ENCODE peak calls at places on chromosome 12, in four cellular contexts. V, E, K and O are unnamed samples.

GRCh38 chr12:69512820-69513219 is 42.6 kb downstream of the FRS2 start:
- DNase-seq in V (no peak), E (no peak), K (no peak), O (no peak)

GRCh38 chr12:121921106-121921505 is 2.7 kb downstream of the CFAP251 start:
- DNase-seq in V (no peak), E (no peak), K (no peak), O (no peak)

GRCh38 chr12:85029456-85029855 is 6.6 kb downstream of the TSPAN19 start:
- DNase-seq in V (no peak), E (no peak), K (peak; percentile 70), O (no peak)

GRCh38 chr12:92079054-92079385 is 66.6 kb downstream of the BTG1 start:
- DNase-seq in V (no peak), E (no peak), K (no peak), O (no peak)

GRCh38 chr12:130970165-130970907 is 16.6 kb downstream of the ADGRD1 start:
- DNase-seq in V (no peak), E (no peak), K (no peak), O (no peak)

GRCh38 chr12:8078400-8078799 is 3.7 kb upstream of the NECAP1 start:
- DNase-seq in V (peak; percentile 39), E (peak; percentile 56), K (peak; percentile 60), O (peak; percentile 52)

GRCh38 chr12:68048648-68049297 is 59.5 kb downstream of the IFNG-AS1 start:
- DNase-seq in V (no peak), E (no peak), K (no peak), O (no peak)

GRCh38 chr12:1808036-1808797 is 12.1 kb upstream of the LRTM2 start:
- DNase-seq in V (no peak), E (no peak), K (no peak), O (no peak)

GRCh38 chr12:45305904-45306303 is 90.0 kb downstream of the ANO6 start:
- DNase-seq in V (no peak), E (no peak), K (no peak), O (no peak)

GRCh38 chr12:114263031-114263825 is 142.7 kb downstream of the TBX5 start:
- DNase-seq in V (no peak), E (no peak), K (no peak), O (no peak)

GRCh38 chr12:27516625-27517024 is 7.4 kb upstream of the PPFIBP1 start:
- DNase-seq in V (no peak), E (no peak), K (no peak), O (no peak)

GRCh38 chr12:68915055-68915454 is 17.9 kb downstream of the CPM start:
- DNase-seq in V (no peak), E (no peak), K (no peak), O (peak; percentile 85)

GRCh38 chr12:116803018-116803736 is 65.1 kb downstream of the RNFT2 start:
- DNase-seq in V (no peak), E (no peak), K (no peak), O (no peak)

GRCh38 chr12:14937689-14938088 is 648 bp downstream of the ERP27 start:
- DNase-seq in V (no peak), E (no peak), K (peak; percentile 45), O (no peak)

GRCh38 chr12:51011960-51012359 is 14.2 kb downstream of the SLC11A2 start:
- DNase-seq in V (no peak), E (no peak), K (no peak), O (no peak)

GRCh38 chr12:69291278-69291593 is 51.9 kb downstream of the CPSF6 start:
- DNase-seq in V (no peak), E (no peak), K (no peak), O (no peak)

GRCh38 chr12:131370791-131371579 is 339.9 kb upstream of the SFSWAP start:
- DNase-seq in V (no peak), E (no peak), K (no peak), O (no peak)

GRCh38 chr12:99131761-99132199 is 486.7 kb downstream of the APAF1 start:
- DNase-seq in V (no peak), E (no peak), K (peak; percentile 88), O (no peak)

GRCh38 chr12:21637985-21638891 is 19.4 kb downstream of the LDHB start:
- DNase-seq in V (no peak), E (no peak), K (no peak), O (no peak)

GRCh38 chr12:67758119-67758873 is 109.8 kb downstream of the DYRK2 start:
- DNase-seq in V (no peak), E (no peak), K (no peak), O (no peak)

GRCh38 chr12:69196302-69197288 is 42.8 kb upstream of the CPSF6 start:
- DNase-seq in V (no peak), E (no peak), K (peak; percentile 34), O (no peak)

GRCh38 chr12:22100952-22101748 is 55.1 kb downstream of the CMAS start:
- DNase-seq in V (peak; percentile 11), E (peak; percentile 22), K (peak; percentile 86), O (peak; percentile 5)

GRCh38 chr12:52926596-52927241 is 21.8 kb upstream of the KRT8 start:
- DNase-seq in V (no peak), E (no peak), K (no peak), O (no peak)

GRCh38 chr12:89236748-89237428 is 115.4 kb downstream of the DUSP6 start:
- DNase-seq in V (peak; percentile 28), E (no peak), K (no peak), O (peak; percentile 21)

GRCh38 chr12:130214686-130215370 is 52.6 kb downstream of the FZD10 start:
- DNase-seq in V (no peak), E (no peak), K (peak; percentile 8), O (no peak)

GRCh38 chr12:47184813-47185212 is 105.1 kb upstream of the AMIGO2 start:
- DNase-seq in V (peak; percentile 51), E (no peak), K (no peak), O (no peak)

GRCh38 chr12:96578526-96579125 is 89.2 kb downstream of the CFAP54 start:
- DNase-seq in V (no peak), E (peak; percentile 50), K (peak; percentile 82), O (no peak)

GRCh38 chr12:22229652-22230279 is 104.7 kb downstream of the ST8SIA1 start:
- DNase-seq in V (no peak), E (no peak), K (no peak), O (no peak)

GRCh38 chr12:2960432-2960956 is 1.3 kb downstream of the TEAD4 start:
- DNase-seq in V (peak; percentile 26), E (no peak), K (no peak), O (no peak)

GRCh38 chr12:89731064-89731463 is 22.4 kb upstream of the ATP2B1 start:
- DNase-seq in V (no peak), E (no peak), K (no peak), O (no peak)

GRCh38 chr12:100251917-100252316 is 15.0 kb downstream of the DEPDC4 start:
- DNase-seq in V (no peak), E (no peak), K (no peak), O (no peak)

GRCh38 chr12:51669996-51670395 is 79.0 kb downstream of the SCN8A start:
- DNase-seq in V (no peak), E (no peak), K (no peak), O (no peak)

GRCh38 chr12:112537710-112538396 is 119.1 kb downstream of the PTPN11 start:
- DNase-seq in V (peak; percentile 81), E (peak; percentile 30), K (peak; percentile 84), O (no peak)

GRCh38 chr12:41011939-41012338 is 176.2 kb upstream of the PDZRN4 start:
- DNase-seq in V (no peak), E (no peak), K (peak; percentile 39), O (no peak)
- TF ChIP-seq CTCF in V (no peak), E (no peak), K (peak; percentile 41), O (no peak)

DNA sequence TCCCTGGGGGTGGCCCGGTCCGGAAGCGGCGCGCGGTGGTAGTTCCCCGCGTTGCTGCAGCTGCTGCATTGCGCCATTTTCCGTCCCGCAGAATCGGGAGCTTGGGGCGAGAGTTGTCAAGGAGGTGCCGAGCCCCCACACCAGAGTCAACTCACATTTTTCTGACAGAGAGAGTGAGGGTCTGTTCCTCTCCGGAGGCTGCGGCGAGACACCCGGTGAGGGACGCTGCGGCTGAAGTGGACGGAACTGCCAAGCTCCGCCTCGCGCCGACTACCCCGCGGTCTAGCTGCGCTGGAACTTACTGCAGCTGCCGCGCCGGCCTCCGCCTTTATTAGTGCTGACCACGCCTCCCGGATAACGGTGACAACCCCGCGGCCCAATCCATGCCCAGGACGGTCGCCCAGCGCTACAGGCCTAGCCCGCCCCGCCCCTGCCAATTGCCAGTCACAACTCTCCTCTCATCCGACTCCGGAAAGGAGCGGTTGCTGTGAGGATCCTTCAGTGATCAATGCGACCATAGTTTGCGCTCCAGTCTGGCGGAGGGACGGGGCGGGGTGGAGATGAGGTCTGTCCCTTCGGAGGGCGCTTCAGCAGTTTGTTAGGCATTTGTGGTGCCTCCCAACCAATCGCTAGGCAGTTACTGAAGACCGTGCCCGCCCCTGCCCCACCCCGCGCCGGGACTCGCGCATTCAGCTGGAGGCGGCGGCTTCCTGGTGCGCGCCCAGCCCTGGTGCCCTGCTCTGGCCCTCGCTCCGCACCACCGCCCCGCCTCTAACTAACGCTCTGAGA is at the start of gene VAMP1:
- DNase-seq in V (peak; percentile 98), E (peak; percentile 87), K (peak; percentile 99), O (peak; percentile 87)
- TF ChIP-seq CTCF in V (no peak), E (no peak), K (no peak), O (no peak)

GRCh38 chr12:110244372-110244771 is 36.7 kb upstream of the ATP2A2 start:
- DNase-seq in V (no peak), E (no peak), K (no peak), O (no peak)

GRCh38 chr12:110247340-110248095 is 33.5 kb upstream of the ATP2A2 start:
- DNase-seq in V (peak; percentile 71), E (no peak), K (no peak), O (no peak)

GRCh38 chr12:110246690-110247339 is 34.2 kb upstream of the ATP2A2 start:
- DNase-seq in V (peak; percentile 29), E (no peak), K (no peak), O (no peak)

GRCh38 chr12:110244829-110245228 is 36.2 kb upstream of the ATP2A2 start:
- DNase-seq in V (no peak), E (no peak), K (peak; percentile 87), O (no peak)

GRCh38 chr12:110245278-110245868 is 35.7 kb upstream of the ATP2A2 start:
- DNase-seq in V (no peak), E (no peak), K (peak; percentile 73), O (no peak)
- TF ChIP-seq CTCF in V (peak; percentile 53), E (peak; percentile 59), K (peak; percentile 62), O (peak; percentile 18)

DNA sequence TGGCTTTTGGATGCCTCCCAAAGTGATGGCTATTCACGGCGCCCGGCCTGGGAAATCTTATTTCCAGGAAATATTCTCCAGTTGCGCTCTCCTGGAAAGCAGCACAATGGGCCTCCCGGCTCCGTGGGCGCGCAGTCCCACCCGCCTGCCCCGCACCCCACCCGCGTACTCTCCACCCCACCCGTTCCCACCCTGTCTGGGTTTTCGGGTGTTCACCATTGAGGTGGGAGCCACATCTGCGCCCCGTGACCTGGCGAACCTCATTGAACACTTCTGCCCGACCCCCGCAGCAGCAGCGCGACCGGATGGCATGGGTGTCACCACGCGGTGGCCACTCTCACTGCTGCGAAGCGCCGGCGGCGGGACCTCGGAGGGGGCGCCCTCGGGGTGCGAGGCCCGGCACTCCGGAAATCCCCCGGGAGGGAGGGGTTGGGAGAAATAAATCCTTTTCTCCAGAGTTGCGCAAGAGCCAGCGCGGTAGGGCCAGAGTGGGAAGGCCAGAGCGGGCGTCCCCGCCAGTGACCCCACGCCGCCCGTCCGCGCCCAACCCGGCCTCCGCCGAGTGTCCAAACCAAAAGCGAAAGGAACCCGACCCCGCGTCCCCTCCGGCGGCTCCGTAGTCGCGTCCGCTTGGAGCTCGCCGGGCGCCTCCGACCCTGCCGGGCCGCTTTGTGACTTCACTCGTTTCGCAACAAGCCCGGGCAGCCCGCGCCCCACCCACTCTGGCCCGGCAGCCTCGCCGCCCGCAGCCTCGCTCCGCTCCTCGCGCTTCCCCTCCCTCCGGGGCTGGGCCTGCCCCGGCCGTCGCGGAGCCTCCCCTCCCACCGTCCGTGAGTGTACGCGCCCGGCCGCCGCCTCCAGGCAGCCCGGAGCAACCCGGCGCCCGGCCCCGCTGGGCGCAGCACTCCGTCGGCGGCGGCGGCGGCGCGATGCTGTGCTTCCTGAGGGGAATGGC is at the start of gene DRAM1:
- DNase-seq in V (peak; percentile 90), E (peak; percentile 39), K (peak; percentile 90), O (peak; percentile 42)
- TF ChIP-seq CTCF in V (no peak), E (no peak), K (no peak), O (peak; percentile 29)